ENCODE peak calls at places on chromosomes 6 and 20, in six cellular contexts. B is HCT116, T is HepG2, G is H1, L is GM12878, H is K562. O is an unnamed sample.

GRCh38 chr6:20978176-20978614 is 443.9 kb downstream of the CDKAL1 start:
- DNase-seq in H (no peak), T (no peak), B (no peak), L (peak), G (no peak), O (no peak)

GRCh38 chr6:144055121-144055931 is 40.0 kb downstream of the SF3B5 start:
- DNase-seq in T (no peak), B (no peak), H (no peak), L (no peak), G (no peak), O (no peak)

GRCh38 chr20:45038747-45039469 is 62.0 kb downstream of the KCNS1 start:
- DNase-seq in L (no peak), T (no peak), H (no peak), B (no peak), G (no peak), O (no peak)

GRCh38 chr6:14658909-14659561 is 541.5 kb downstream of the CD83 start:
- DNase-seq in L (no peak), G (no peak), H (no peak), B (no peak), T (no peak), O (no peak)

GRCh38 chr6:39785281-39785680 is 6.9 kb upstream of the DAAM2 start:
- DNase-seq in H (no peak), T (no peak), B (no peak), L (no peak), G (no peak), O (no peak)

GRCh38 chr6:41728073-41728936 is 7.1 kb downstream of the TFEB start:
- DNase-seq in B (no peak), H (no peak), G (no peak), L (no peak), T (peak), O (no peak)

GRCh38 chr6:40825085-40825484 is 213.9 kb downstream of the UNC5CL start:
- DNase-seq in G (no peak), L (no peak), T (no peak), H (no peak), B (no peak), O (no peak)

GRCh38 chr6:31005249-31006020 is 4.8 kb upstream of the MUC22 start:
- DNase-seq in G (no peak), H (no peak), B (no peak), T (no peak), L (no peak), O (no peak)

GRCh38 chr6:158707826-158708225 is 58.0 kb downstream of the SYTL3 start:
- DNase-seq in B (no peak), G (no peak), T (no peak), H (no peak), L (no peak), O (no peak)

GRCh38 chr6:14029605-14030004 is 88.0 kb upstream of the CD83 start:
- DNase-seq in L (no peak), B (no peak), G (no peak), T (no peak), H (no peak), O (no peak)

GRCh38 chr6:168277274-168277669 is 42.3 kb downstream of the DACT2 start:
- DNase-seq in L (no peak), T (no peak), B (no peak), H (no peak), G (no peak), O (no peak)

DNA sequence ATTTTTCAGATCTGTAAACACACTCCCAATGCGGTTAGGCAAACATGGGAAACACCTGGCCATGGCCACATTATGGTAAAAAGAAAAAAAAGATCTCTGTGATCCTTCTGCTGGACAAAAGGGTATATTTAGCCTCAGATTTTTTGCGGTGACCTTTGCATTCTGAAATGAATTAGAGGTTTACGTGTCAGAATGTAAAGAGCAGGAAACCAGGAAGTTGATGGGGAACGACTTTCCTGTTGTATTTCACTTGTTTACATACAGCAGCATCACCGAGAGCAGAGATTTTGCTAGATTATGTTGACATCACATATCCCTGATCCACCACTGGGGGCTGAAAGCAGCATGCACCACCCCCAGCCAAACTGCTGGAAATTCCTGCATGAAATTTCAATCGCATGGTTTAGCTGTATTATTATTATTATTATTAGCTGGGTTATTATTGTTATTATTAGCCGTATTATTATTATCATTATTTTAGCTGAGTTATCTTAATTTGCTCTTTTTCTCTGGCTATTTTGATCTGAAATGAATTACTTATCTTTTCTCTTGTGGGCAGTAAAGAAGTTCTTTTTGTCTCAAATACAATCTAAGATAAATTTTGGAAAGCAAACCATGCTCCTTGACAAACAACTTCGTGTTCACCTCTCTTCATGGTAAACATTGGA is 189.4 kb downstream of the ZFP64 start:
- DNase-seq in T (peak), B (peak), H (no peak), L (no peak), G (no peak), O (peak)
- H2AFZ ChIP-seq in T (no peak), B (peak), H (no peak), L (no peak), G (no peak), O (no peak)

DNA sequence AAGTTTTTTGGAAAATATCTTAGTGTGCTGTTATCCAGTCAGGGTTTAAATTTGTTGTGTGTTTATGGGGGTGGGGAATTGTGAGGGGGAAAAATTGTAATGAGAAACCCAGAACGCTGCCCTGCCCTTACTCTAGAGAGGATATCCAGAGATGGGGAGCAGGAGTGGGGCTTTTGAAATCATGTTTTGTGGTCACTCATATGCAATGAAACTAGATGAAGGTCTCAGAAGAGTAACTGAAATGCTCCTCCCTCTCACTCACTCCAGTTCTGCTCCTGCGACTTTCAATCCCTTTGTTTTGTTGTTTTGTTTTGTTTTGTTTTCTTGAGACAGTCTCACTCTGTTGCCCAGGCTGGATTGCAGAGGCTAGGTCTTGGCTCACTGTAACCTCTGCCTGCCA is 100.0 kb downstream of the CRYBG1 start:
- DNase-seq in T (no peak), L (no peak), B (no peak), H (no peak), G (no peak), O (no peak)
- TF ChIP-seq SIN3A in T (no peak), L (no peak), B (no peak), H (no peak), G (no peak), O (no peak)

GRCh38 chr6:63582579-63583231 is 10.4 kb downstream of the LOC128125822 start:
- DNase-seq in T (no peak), B (no peak), G (no peak), L (no peak), H (no peak), O (no peak)
- TF ChIP-seq POLR2AphosphoS5 in T (peak), B (no peak), G (peak), L (peak), H (no peak), O (no peak)

GRCh38 chr20:57843941-57844625 is 134.3 kb upstream of the PMEPA1 start:
- DNase-seq in T (no peak), B (no peak), G (no peak), H (no peak), L (no peak), O (no peak)
- H2AFZ ChIP-seq in T (no peak), B (no peak), G (no peak), H (no peak), L (no peak), O (no peak)

GRCh38 chr6:160293844-160294243 is 35.2 kb upstream of the SLC22A2 start:
- DNase-seq in L (no peak), H (no peak), B (no peak), T (no peak), G (no peak), O (no peak)
- TF ChIP-seq SIN3A in L (no peak), H (no peak), B (no peak), T (no peak), G (no peak), O (no peak)

GRCh38 chr20:9306521-9306920 is 207.9 kb upstream of the LAMP5 start:
- DNase-seq in H (no peak), B (no peak), G (no peak), L (no peak), T (peak), O (no peak)
- TF ChIP-seq POLR2AphosphoS5 in H (no peak), B (no peak), G (no peak), L (no peak), T (no peak), O (no peak)

GRCh38 chr6:165617528-165617927 is 45.5 kb downstream of the PDE10A start:
- DNase-seq in B (no peak), L (no peak), G (no peak), T (no peak), H (no peak), O (no peak)
- H2AFZ ChIP-seq in B (no peak), L (no peak), G (no peak), T (no peak), H (no peak), O (no peak)

GRCh38 chr20:15951711-15952110 is 621.5 kb downstream of the KIF16B start:
- DNase-seq in L (no peak), G (no peak), B (no peak), H (no peak), T (no peak), O (no peak)

GRCh38 chr20:15945301-15945700 is 627.9 kb downstream of the KIF16B start:
- DNase-seq in B (no peak), T (no peak), L (no peak), G (no peak), H (no peak), O (no peak)

GRCh38 chr20:15949391-15949790 is 623.9 kb downstream of the KIF16B start:
- DNase-seq in T (no peak), G (no peak), L (no peak), H (no peak), B (no peak), O (no peak)
- TF ChIP-seq SIN3A in T (no peak), G (no peak), L (no peak), H (no peak), B (no peak), O (no peak)

GRCh38 chr6:34657307-34657978 is 39.1 kb downstream of the ILRUN start:
- DNase-seq in T (peak), B (no peak), H (peak), L (no peak), G (no peak), O (no peak)
- TF ChIP-seq POLR2AphosphoS5 in T (no peak), B (peak), H (no peak), L (peak), G (no peak), O (peak)

GRCh38 chr6:111011360-111012142 is 29.7 kb downstream of the RPF2 start:
- DNase-seq in L (peak), T (peak), H (peak), G (no peak), B (peak), O (peak)
- H2AFZ ChIP-seq in L (no peak), T (no peak), H (no peak), G (no peak), B (no peak), O (no peak)

O was measured in SK-N-SH.